ENCODE peak calls at places on chromosomes 16 and 17, in four cellular contexts. L is stromal cell of bone marrow, U is T follicular helper cell, W is AG04450. P is an unnamed sample.

GRCh38 chr16:17271687-17272086 is 199.1 kb downstream of the XYLT1 start:
- DNase-seq in L (no peak), W (no peak), U (no peak), P (no peak)

GRCh38 chr16:67162439-67163163 is 1.9 kb upstream of the HSF4 start:
- DNase-seq in U (no peak), W (no peak), L (no peak), P (no peak)

GRCh38 chr16:50591800-50592771 is 43.9 kb downstream of the NKD1 start:
- DNase-seq in L (no peak), W (no peak), U (no peak), P (no peak)

GRCh38 chr17:35460354-35460851 is 11.8 kb upstream of the SLFN13 start:
- DNase-seq in L (no peak), U (peak), W (no peak), P (peak)

GRCh38 chr16:88754912-88755744 is 29.9 kb downstream of the PIEZO1 start:
- DNase-seq in W (peak), L (no peak), U (no peak), P (no peak)

GRCh38 chr16:82636485-82636884 is 9.7 kb downstream of the CDH13 start:
- DNase-seq in L (no peak), W (no peak), U (no peak), P (no peak)

GRCh38 chr16:24166684-24167083 is 89.5 kb upstream of the CACNG3 start:
- DNase-seq in U (no peak), W (no peak), L (no peak), P (no peak)

GRCh38 chr17:33892677-33893076 is 362.4 kb upstream of the CCL2 start:
- DNase-seq in U (no peak), L (no peak), W (no peak), P (no peak)

GRCh38 chr16:87132361-87133014 is 184.7 kb downstream of the C16orf95 start:
- DNase-seq in W (peak), U (no peak), L (peak), P (no peak)

GRCh38 chr16:50096791-50097190 is 31.0 kb downstream of the HEATR3 start:
- DNase-seq in W (peak), U (no peak), L (peak), P (no peak)

GRCh38 chr16:48300391-48300856 is 53.1 kb upstream of the ABCC11 start:
- DNase-seq in U (no peak), W (peak), L (peak), P (no peak)

GRCh38 chr16:52680993-52681392 is 134.1 kb upstream of the TOX3 start:
- DNase-seq in W (no peak), U (no peak), L (no peak), P (no peak)

GRCh38 chr17:8593276-8593675 is 37.2 kb downstream of the MYH10 start:
- DNase-seq in W (no peak), L (no peak), U (no peak), P (no peak)

GRCh38 chr16:1997591-1998359 is 8.0 kb downstream of the SYNGR3 start:
- DNase-seq in U (no peak), L (no peak), W (no peak), P (no peak)

GRCh38 chr17:77372444-77373297 is 231.9 kb downstream of the SEC14L1 start:
- DNase-seq in U (peak), W (peak), L (no peak), P (peak)

GRCh38 chr17:37384560-37385160 is 8.9 kb downstream of the C17orf78 start:
- DNase-seq in L (no peak), W (no peak), U (no peak), P (no peak)

GRCh38 chr16:80023865-80024264 is 423.3 kb upstream of the MAF start:
- DNase-seq in L (peak), U (no peak), W (no peak), P (no peak)

GRCh38 chr17:73393381-73393780 is 81.6 kb upstream of the CDC42EP4 start:
- DNase-seq in L (no peak), U (no peak), W (no peak), P (no peak)

GRCh38 chr16:62644030-62644812 is 608.0 kb upstream of the CDH8 start:
- DNase-seq in U (no peak), L (no peak), W (no peak), P (no peak)

GRCh38 chr17:78716814-78717393 is 65.2 kb downstream of the CYTH1 start:
- DNase-seq in W (no peak), U (peak), L (no peak), P (peak)

GRCh38 chr17:19728114-19728495 is 11.7 kb upstream of the SLC47A2 start:
- DNase-seq in W (peak), U (no peak), L (peak), P (no peak)

GRCh38 chr17:78708510-78708973 is 73.5 kb downstream of the CYTH1 start:
- DNase-seq in L (peak), W (peak), U (peak), P (peak)

P was measured in CD4-positive, alpha-beta T cell.